ENCODE peak calls at places on chromosomes 2 and 18, in nine cellular contexts. Y is GM23248; R is naive thymus-derived CD4-positive, alpha-beta T cell; H is cardiac muscle cell; C is HCT116; U is brain microvascular endothelial cell; W is spleen; L is adrenal gland; J is prostate gland. T is an unnamed sample. For H3K36me3, the result is how much of the 10 kb centered on the place peaks cover.

GRCh38 chr2:22817197-22817596 is 567.8 kb upstream of the KLHL29 start:
- DNase-seq in C (no peak), W (no peak), Y (peak), L (peak), H (no peak), R (no peak), U (peak), J (no peak), T (peak)

GRCh38 chr2:21276163-21276562 is 152.4 kb downstream of the TDRD15 start:
- DNase-seq in Y (no peak), U (no peak), L (no peak), H (no peak), W (no peak), J (no peak), R (no peak), C (no peak), T (no peak)

GRCh38 chr18:27771571-27771970 is 405.4 kb downstream of the CDH2 start:
- DNase-seq in L (no peak), H (no peak), R (no peak), C (no peak), J (no peak), Y (no peak), U (peak), W (no peak), T (no peak)

GRCh38 chr18:62277045-62277444 is 48.1 kb upstream of the TNFRSF11A start:
- DNase-seq in Y (no peak), R (no peak), U (no peak), J (no peak), W (no peak), L (no peak), C (no peak), H (no peak), T (no peak)

GRCh38 chr18:11497585-11497984 is 111.8 kb upstream of the SLC35G4 start:
- DNase-seq in L (no peak), J (no peak), H (no peak), W (no peak), Y (peak), R (no peak), C (no peak), U (peak), T (no peak)

GRCh38 chr18:7158201-7158600 is 40.6 kb upstream of the LAMA1 start:
- DNase-seq in C (no peak), J (no peak), W (no peak), Y (peak), R (no peak), L (no peak), H (no peak), U (peak), T (no peak)

GRCh38 chr2:208354964-208355381 is 51.6 kb upstream of the PTH2R start:
- DNase-seq in W (no peak), U (no peak), L (no peak), J (no peak), H (no peak), R (no peak), C (no peak), Y (no peak), T (no peak)

GRCh38 chr2:157980020-157980419 is 103.9 kb upstream of the ACVR1 start:
- DNase-seq in J (no peak), U (no peak), H (no peak), W (no peak), C (no peak), Y (no peak), L (no peak), R (no peak), T (no peak)

GRCh38 chr2:54081574-54081973 is 33.8 kb upstream of the ACYP2 start:
- DNase-seq in H (no peak), R (no peak), L (no peak), U (peak), W (no peak), Y (no peak), J (no peak), C (no peak), T (no peak)

GRCh38 chr2:158756976-158757375 is 38.1 kb upstream of the DAPL1 start:
- DNase-seq in U (no peak), H (no peak), W (no peak), C (no peak), Y (peak), J (no peak), L (no peak), R (no peak), T (no peak)

GRCh38 chr2:16051841-16052564 is 111.7 kb downstream of the MYCN start:
- DNase-seq in C (no peak), L (no peak), Y (no peak), U (no peak), W (no peak), J (no peak), H (no peak), R (no peak), T (no peak)

GRCh38 chr2:132977812-132978529 is 308.0 kb upstream of the LYPD1 start:
- DNase-seq in W (no peak), R (no peak), H (no peak), L (no peak), Y (peak), U (peak), C (no peak), J (no peak), T (no peak)

GRCh38 chr18:79530821-79531220 is 135.1 kb downstream of the NFATC1 start:
- DNase-seq in W (peak), U (no peak), J (no peak), C (no peak), L (no peak), R (no peak), Y (no peak), H (no peak), T (no peak)

GRCh38 chr2:10499911-10500521 is 51.9 kb upstream of the ODC1 start:
- DNase-seq in U (no peak), L (no peak), C (no peak), Y (no peak), H (no peak), W (peak), J (no peak), R (no peak), T (no peak)

GRCh38 chr2:106336740-106337139 is 131.5 kb downstream of the RGPD3 start:
- DNase-seq in R (no peak), Y (no peak), J (peak), C (no peak), W (no peak), U (no peak), L (no peak), H (no peak), T (no peak)

GRCh38 chr18:49212819-49213218 is 247.6 kb downstream of the DYM start:
- DNase-seq in W (no peak), H (no peak), Y (peak), L (no peak), R (no peak), C (no peak), J (no peak), U (peak), T (no peak)

GRCh38 chr2:10759151-10759714 is 37.8 kb downstream of the ATP6V1C2 start:
- DNase-seq in R (no peak), C (no peak), J (no peak), W (peak), L (no peak), Y (no peak), H (no peak), U (no peak), T (no peak)

GRCh38 chr18:3397786-3398185 is 52.2 kb upstream of the TGIF1 start:
- DNase-seq in W (no peak), C (no peak), L (no peak), Y (no peak), H (no peak), J (no peak), R (no peak), U (no peak), T (no peak)

GRCh38 chr2:206701952-206702630 is 16.1 kb downstream of the DYTN start:
- DNase-seq in L (no peak), W (no peak), R (no peak), J (no peak), Y (no peak), H (no peak), C (no peak), U (no peak), T (no peak)

GRCh38 chr2:9439536-9439935 is 16.1 kb downstream of the CPSF3 start:
- DNase-seq in W (no peak), J (no peak), C (no peak), Y (peak), U (no peak), R (no peak), H (no peak), L (no peak), T (no peak)

GRCh38 chr2:32591669-32592463 is 36.0 kb upstream of the TTC27 start:
- DNase-seq in H (no peak), R (peak), Y (no peak), C (no peak), W (no peak), U (peak), L (no peak), J (no peak), T (no peak)

GRCh38 chr2:15705310-15705709 is 113.6 kb downstream of the DDX1 start:
- DNase-seq in H (no peak), J (no peak), U (no peak), C (no peak), W (no peak), R (no peak), Y (no peak), L (no peak), T (no peak)

GRCh38 chr2:71536311-71536710 is 83.0 kb downstream of the DYSF start:
- DNase-seq in U (no peak), L (no peak), R (no peak), J (no peak), C (no peak), Y (peak), W (no peak), H (no peak), T (no peak)

GRCh38 chr2:57443985-57444501 is 602.6 kb upstream of the VRK2 start:
- DNase-seq in U (peak), L (no peak), C (peak), J (no peak), W (no peak), Y (peak), R (no peak), H (no peak), T (no peak)

GRCh38 chr2:157785866-157786662 is 90.1 kb downstream of the ACVR1 start:
- DNase-seq in H (peak), R (no peak), W (no peak), Y (peak), C (no peak), J (no peak), L (no peak), U (no peak), T (no peak)

GRCh38 chr2:29232041-29232440 is 116.8 kb downstream of the CLIP4 start:
- DNase-seq in H (no peak), U (no peak), L (no peak), C (no peak), J (no peak), Y (no peak), W (peak), R (no peak), T (no peak)

GRCh38 chr2:68521037-68521436 is 53.7 kb downstream of the APLF start:
- DNase-seq in C (no peak), U (no peak), W (no peak), H (no peak), R (no peak), J (no peak), Y (no peak), L (no peak), T (no peak)

GRCh38 chr2:173021939-173022371 is 53.7 kb upstream of the MAP3K20 start:
- DNase-seq in U (peak), H (no peak), Y (peak), L (no peak), C (no peak), J (no peak), R (no peak), W (no peak), T (peak)

GRCh38 chr2:138819964-138820363 is 39.8 kb upstream of the NXPH2 start:
- DNase-seq in J (no peak), W (no peak), Y (no peak), U (no peak), L (no peak), H (no peak), C (no peak), R (no peak), T (no peak)

GRCh38 chr2:235968616-235969324 is 199.4 kb downstream of the GBX2 start:
- DNase-seq in J (no peak), R (no peak), W (peak), H (no peak), Y (no peak), U (no peak), L (no peak), C (no peak), T (no peak)

GRCh38 chr2:179773986-179774385 is 87.4 kb downstream of the ZNF385B start:
- DNase-seq in R (no peak), L (no peak), Y (no peak), J (no peak), W (no peak), C (no peak), U (no peak), H (no peak), T (no peak)

GRCh38 chr2:199477277-199477834 is 19.6 kb upstream of the SATB2 start:
- DNase-seq in Y (no peak), J (no peak), R (no peak), U (no peak), H (no peak), W (no peak), L (no peak), C (no peak), T (no peak)

GRCh38 chr2:203814661-203815540 is 52.7 kb upstream of the CTLA4 start:
- DNase-seq in R (peak), Y (peak), U (peak), C (peak), L (peak), W (peak), H (peak), J (peak), T (peak)

GRCh38 chr2:203813684-203814083 is 53.9 kb upstream of the CTLA4 start:
- DNase-seq in Y (no peak), U (no peak), J (no peak), C (no peak), R (no peak), W (no peak), H (no peak), L (no peak), T (no peak)

GRCh38 chr2:203812294-203813221 is 55.0 kb upstream of the CTLA4 start:
- DNase-seq in R (no peak), H (no peak), Y (no peak), J (no peak), C (no peak), U (no peak), L (no peak), W (no peak), T (no peak)

GRCh38 chr2:203817147-203817546 is 50.4 kb upstream of the CTLA4 start:
- DNase-seq in J (no peak), R (no peak), Y (no peak), H (no peak), W (no peak), L (no peak), C (no peak), U (no peak), T (no peak)

DNA sequence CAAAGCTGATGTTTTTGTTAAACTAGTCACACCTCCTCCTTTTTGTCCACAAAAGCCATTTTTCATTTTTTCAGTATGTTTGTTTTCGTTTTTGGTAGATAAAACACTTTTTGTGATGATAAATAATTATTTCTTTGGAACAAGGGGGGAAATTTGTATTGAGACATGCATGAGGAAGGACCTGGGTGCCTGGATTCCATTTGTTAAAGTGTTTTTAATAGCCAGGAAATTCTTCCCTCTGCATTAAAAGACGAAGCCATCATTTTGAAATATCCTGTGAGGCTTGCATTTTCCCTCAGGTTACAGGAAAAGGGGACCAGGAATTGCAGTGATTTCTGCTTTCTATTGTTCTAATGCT is 52.1 kb upstream of the CTLA4 start:
- DNase-seq in R (no peak), H (no peak), Y (no peak), C (no peak), L (no peak), J (no peak), W (no peak), U (no peak), T (no peak)
- H3K36me3 ChIP-seq in R (under half), H (under half), Y (under half), C (under half), L (under half), J (under half), W (under half), U (under half), T (under half)

GRCh38 chr2:169824373-169825333 is at the start of gene METTL5:
- DNase-seq in H (peak), C (peak), W (peak), J (peak), Y (peak), R (peak), U (peak), L (peak), T (peak)

GRCh38 chr2:169819106-169819505 is 5.6 kb downstream of the METTL5 start:
- DNase-seq in C (no peak), U (no peak), W (no peak), J (no peak), H (no peak), Y (peak), R (no peak), L (no peak), T (peak)

GRCh38 chr2:169822036-169822435 is 2.7 kb downstream of the METTL5 start:
- DNase-seq in C (no peak), U (no peak), Y (no peak), R (no peak), W (no peak), L (no peak), H (no peak), J (no peak), T (no peak)

GRCh38 chr2:169823996-169824372 is 721 bp downstream of the METTL5 start:
- DNase-seq in W (no peak), L (no peak), C (no peak), U (no peak), Y (no peak), R (no peak), H (no peak), J (no peak), T (no peak)

DNA sequence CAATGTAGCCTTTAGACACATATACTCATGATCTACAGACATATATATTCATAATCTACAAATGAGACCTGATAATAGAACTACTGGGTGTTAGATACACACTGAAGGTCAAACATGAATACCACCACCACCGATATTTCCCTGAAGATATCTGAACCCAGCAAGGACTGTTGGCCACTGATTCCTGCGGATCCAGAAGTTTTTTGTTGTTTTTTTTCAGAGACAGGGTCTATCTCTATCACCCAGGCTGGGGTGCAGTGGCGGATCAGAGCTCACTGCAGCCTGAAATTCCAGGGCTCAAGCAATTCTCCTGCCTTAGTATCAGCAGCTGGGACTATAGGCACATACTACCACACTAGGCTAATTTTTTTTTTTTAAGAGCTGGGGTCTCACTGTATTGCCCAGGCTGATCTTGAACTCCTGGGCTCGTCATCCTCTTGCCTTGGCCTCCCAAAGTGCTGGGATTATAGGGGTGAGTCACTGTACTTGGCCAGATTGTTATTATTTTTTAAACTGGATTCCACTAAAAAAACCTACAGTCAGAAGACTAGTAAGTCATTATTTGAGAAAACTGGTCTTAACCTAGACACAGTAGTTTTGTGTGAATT is 1.8 kb downstream of the METTL5 start:
- DNase-seq in C (no peak), J (no peak), U (no peak), L (no peak), R (no peak), H (no peak), W (no peak), Y (no peak), T (no peak)
- H3K36me3 ChIP-seq in C (under half), J (under half), U (under half), L (under half), R (under half), H (under half), W (under half), Y (under half), T (under half)

GRCh38 chr18:9565407-9565806 is 49.0 kb downstream of the PPP4R1 start:
- DNase-seq in L (no peak), C (no peak), U (no peak), Y (no peak), R (no peak), J (no peak), W (no peak), H (no peak), T (no peak)

GRCh38 chr18:9571546-9571945 is 42.8 kb downstream of the PPP4R1 start:
- DNase-seq in W (no peak), L (no peak), Y (no peak), U (no peak), R (no peak), J (no peak), H (no peak), C (no peak), T (no peak)

GRCh38 chr18:9568186-9568585 is 46.2 kb downstream of the PPP4R1 start:
- DNase-seq in L (no peak), H (no peak), J (no peak), R (no peak), Y (no peak), U (no peak), C (no peak), W (no peak), T (no peak)

GRCh38 chr18:9570255-9570654 is 44.1 kb downstream of the PPP4R1 start:
- DNase-seq in U (no peak), L (no peak), Y (no peak), W (no peak), J (no peak), C (no peak), R (no peak), H (no peak), T (no peak)

GRCh38 chr18:9569178-9569577 is 45.2 kb downstream of the PPP4R1 start:
- DNase-seq in U (no peak), H (no peak), Y (no peak), W (no peak), R (no peak), L (no peak), J (no peak), C (no peak), T (no peak)
- H3K36me3 ChIP-seq in U (under half), H (under half), Y (half or more), W (under half), R (under half), L (under half), J (under half), C (under half), T (half or more)

GRCh38 chr2:101846973-101847372 is 144.8 kb upstream of the IL1R2 start:
- DNase-seq in L (no peak), H (no peak), U (no peak), J (no peak), C (no peak), R (no peak), Y (no peak), W (no peak), T (no peak)
- H3K36me3 ChIP-seq in L (under half), H (under half), U (half or more), J (under half), C (under half), R (under half), Y (half or more), W (under half), T (half or more)